ENCODE peak calls at places on chromosomes 11 and 22, in ten cellular contexts. One of them, this sample, is unnamed.
A peak's percentile ranks its signal among the peaks of the same experiment; 100 is the strongest.

GRCh38 chr11:88320149-88320559 is 17.4 kb downstream of the CTSC start:
- DNase-seq in HEK293T: peak; percentile 31
- DNase-seq in nephron progenitor cell: no peak
- DNase-seq in HFFc6: peak; percentile 87
- DNase-seq in NCI-H2029: no peak
- DNase-seq in HL-60: no peak
- DNase-seq in amygdala: no peak
- DNase-seq in cardiac fibroblast: peak; percentile 66
- DNase-seq in GM23248: peak; percentile 76
- DNase-seq in NCI-H510A treated with DMSO at 0.1 percent for 48 hours: no peak
- DNase-seq in this sample: peak; percentile 71

GRCh38 chr22:38982008-38982927 is at the start of gene APOBEC3B:
- DNase-seq in NCI-H2029: peak; percentile 90
- DNase-seq in nephron progenitor cell: peak; percentile 52
- DNase-seq in HFFc6: peak; percentile 92
- DNase-seq in GM23248: peak; percentile 93
- DNase-seq in NCI-H510A treated with DMSO at 0.1 percent for 48 hours: peak; percentile 46
- DNase-seq in HL-60: peak; percentile 83
- DNase-seq in HEK293T: no peak
- DNase-seq in amygdala: peak; percentile 16
- DNase-seq in cardiac fibroblast: peak; percentile 94
- DNase-seq in this sample: peak; percentile 94

GRCh38 chr11:21405403-21405802 is 736.0 kb downstream of the NELL1 start:
- DNase-seq in HL-60: no peak
- DNase-seq in cardiac fibroblast: no peak
- DNase-seq in nephron progenitor cell: no peak
- DNase-seq in HFFc6: no peak
- DNase-seq in GM23248: no peak
- DNase-seq in amygdala: no peak
- DNase-seq in NCI-H510A treated with DMSO at 0.1 percent for 48 hours: no peak
- DNase-seq in NCI-H2029: no peak
- DNase-seq in HEK293T: no peak
- DNase-seq in this sample: no peak

GRCh38 chr11:69140635-69141034 is 15.1 kb upstream of the SMIM38 start:
- DNase-seq in HL-60: no peak
- DNase-seq in cardiac fibroblast: no peak
- DNase-seq in NCI-H510A treated with DMSO at 0.1 percent for 48 hours: no peak
- DNase-seq in nephron progenitor cell: no peak
- DNase-seq in GM23248: no peak
- DNase-seq in NCI-H2029: no peak
- DNase-seq in HEK293T: no peak
- DNase-seq in HFFc6: no peak
- DNase-seq in amygdala: no peak
- DNase-seq in this sample: no peak

GRCh38 chr11:131464481-131464880 is 94.1 kb downstream of the NTM start:
- DNase-seq in HFFc6: no peak
- DNase-seq in NCI-H2029: no peak
- DNase-seq in GM23248: no peak
- DNase-seq in HEK293T: no peak
- DNase-seq in HL-60: no peak
- DNase-seq in amygdala: no peak
- DNase-seq in NCI-H510A treated with DMSO at 0.1 percent for 48 hours: no peak
- DNase-seq in cardiac fibroblast: no peak
- DNase-seq in nephron progenitor cell: no peak
- DNase-seq in this sample: no peak

GRCh38 chr22:36398602-36399472 is 11.1 kb upstream of the MYH9 start:
- DNase-seq in cardiac fibroblast: peak; percentile 92
- DNase-seq in NCI-H2029: no peak
- DNase-seq in HEK293T: no peak
- DNase-seq in HL-60: no peak
- DNase-seq in nephron progenitor cell: no peak
- DNase-seq in NCI-H510A treated with DMSO at 0.1 percent for 48 hours: no peak
- DNase-seq in HFFc6: peak; percentile 86
- DNase-seq in amygdala: no peak
- DNase-seq in GM23248: peak; percentile 87
- DNase-seq in this sample: peak; percentile 47

GRCh38 chr11:7706377-7706776 is at the start of gene OVCH2:
- DNase-seq in cardiac fibroblast: no peak
- DNase-seq in HEK293T: no peak
- DNase-seq in HFFc6: no peak
- DNase-seq in NCI-H2029: no peak
- DNase-seq in amygdala: no peak
- DNase-seq in nephron progenitor cell: no peak
- DNase-seq in GM23248: no peak
- DNase-seq in NCI-H510A treated with DMSO at 0.1 percent for 48 hours: no peak
- DNase-seq in HL-60: no peak
- DNase-seq in this sample: no peak

GRCh38 chr11:119691020-119691666 is 37.9 kb downstream of the NECTIN1 start:
- DNase-seq in HFFc6: no peak
- DNase-seq in NCI-H510A treated with DMSO at 0.1 percent for 48 hours: no peak
- DNase-seq in HEK293T: no peak
- DNase-seq in cardiac fibroblast: no peak
- DNase-seq in amygdala: no peak
- DNase-seq in NCI-H2029: no peak
- DNase-seq in GM23248: no peak
- DNase-seq in nephron progenitor cell: no peak
- DNase-seq in HL-60: no peak
- DNase-seq in this sample: no peak

GRCh38 chr11:47652070-47652469 is 9.7 kb upstream of the MTCH2 start:
- DNase-seq in NCI-H2029: no peak
- DNase-seq in HEK293T: no peak
- DNase-seq in NCI-H510A treated with DMSO at 0.1 percent for 48 hours: no peak
- DNase-seq in GM23248: no peak
- DNase-seq in amygdala: no peak
- DNase-seq in nephron progenitor cell: no peak
- DNase-seq in HL-60: no peak
- DNase-seq in cardiac fibroblast: no peak
- DNase-seq in HFFc6: no peak
- DNase-seq in this sample: no peak

GRCh38 chr11:128565881-128566280 is 21.5 kb downstream of the ETS1 start:
- DNase-seq in NCI-H2029: no peak
- DNase-seq in HEK293T: peak; percentile 71
- DNase-seq in NCI-H510A treated with DMSO at 0.1 percent for 48 hours: no peak
- DNase-seq in HL-60: peak; percentile 77
- DNase-seq in nephron progenitor cell: no peak
- DNase-seq in amygdala: no peak
- DNase-seq in HFFc6: no peak
- DNase-seq in cardiac fibroblast: no peak
- DNase-seq in GM23248: no peak
- DNase-seq in this sample: no peak

GRCh38 chr11:23226331-23226909 is 366.1 kb upstream of the CCDC179 start:
- DNase-seq in cardiac fibroblast: peak; percentile 26
- DNase-seq in nephron progenitor cell: no peak
- DNase-seq in GM23248: peak; percentile 53
- DNase-seq in HL-60: no peak
- DNase-seq in NCI-H2029: no peak
- DNase-seq in HEK293T: no peak
- DNase-seq in HFFc6: peak; percentile 60
- DNase-seq in NCI-H510A treated with DMSO at 0.1 percent for 48 hours: no peak
- DNase-seq in amygdala: no peak
- DNase-seq in this sample: no peak

GRCh38 chr11:15665368-15665871 is 550.7 kb downstream of the INSC start:
- DNase-seq in HFFc6: peak; percentile 70
- DNase-seq in GM23248: no peak
- DNase-seq in NCI-H510A treated with DMSO at 0.1 percent for 48 hours: no peak
- DNase-seq in cardiac fibroblast: peak; percentile 82
- DNase-seq in NCI-H2029: no peak
- DNase-seq in amygdala: no peak
- DNase-seq in nephron progenitor cell: no peak
- DNase-seq in HL-60: no peak
- DNase-seq in HEK293T: no peak
- DNase-seq in this sample: no peak

GRCh38 chr11:74009230-74009547 is 304 bp upstream of the UCP3 start:
- DNase-seq in nephron progenitor cell: no peak
- DNase-seq in amygdala: no peak
- DNase-seq in NCI-H2029: no peak
- DNase-seq in NCI-H510A treated with DMSO at 0.1 percent for 48 hours: no peak
- DNase-seq in GM23248: no peak
- DNase-seq in HEK293T: no peak
- DNase-seq in HL-60: no peak
- DNase-seq in HFFc6: no peak
- DNase-seq in cardiac fibroblast: no peak
- DNase-seq in this sample: no peak

GRCh38 chr11:44339530-44339883 is 29.6 kb upstream of the ALX4 start:
- DNase-seq in amygdala: no peak
- DNase-seq in HFFc6: no peak
- DNase-seq in NCI-H2029: no peak
- DNase-seq in HEK293T: no peak
- DNase-seq in cardiac fibroblast: no peak
- DNase-seq in NCI-H510A treated with DMSO at 0.1 percent for 48 hours: no peak
- DNase-seq in nephron progenitor cell: no peak
- DNase-seq in HL-60: no peak
- DNase-seq in GM23248: no peak
- DNase-seq in this sample: no peak

GRCh38 chr11:117900144-117900651 is 23.7 kb upstream of the FXYD6 start:
- DNase-seq in nephron progenitor cell: no peak
- DNase-seq in HFFc6: no peak
- DNase-seq in NCI-H510A treated with DMSO at 0.1 percent for 48 hours: no peak
- DNase-seq in amygdala: no peak
- DNase-seq in GM23248: no peak
- DNase-seq in cardiac fibroblast: no peak
- DNase-seq in NCI-H2029: no peak
- DNase-seq in HL-60: no peak
- DNase-seq in HEK293T: no peak
- DNase-seq in this sample: no peak

GRCh38 chr11:925496-926301 is at the start of gene AP2A2:
- DNase-seq in HL-60: peak; percentile 84
- DNase-seq in nephron progenitor cell: peak; percentile 93
- DNase-seq in cardiac fibroblast: peak; percentile 86
- DNase-seq in NCI-H2029: peak; percentile 84
- DNase-seq in HFFc6: peak; percentile 79
- DNase-seq in HEK293T: peak; percentile 97
- DNase-seq in GM23248: peak; percentile 97
- DNase-seq in amygdala: peak; percentile 86
- DNase-seq in NCI-H510A treated with DMSO at 0.1 percent for 48 hours: peak; percentile 60
- DNase-seq in this sample: peak; percentile 85

GRCh38 chr11:67368621-67369020 is 4.8 kb downstream of the CLCF1 start:
- DNase-seq in NCI-H510A treated with DMSO at 0.1 percent for 48 hours: no peak
- DNase-seq in NCI-H2029: no peak
- DNase-seq in HL-60: no peak
- DNase-seq in HFFc6: no peak
- DNase-seq in amygdala: no peak
- DNase-seq in nephron progenitor cell: no peak
- DNase-seq in cardiac fibroblast: no peak
- DNase-seq in HEK293T: no peak
- DNase-seq in GM23248: peak; percentile 27
- DNase-seq in this sample: no peak

GRCh38 chr11:35927067-35927466 is 16.8 kb upstream of the LDLRAD3 start:
- DNase-seq in GM23248: peak; percentile 8
- DNase-seq in HFFc6: no peak
- DNase-seq in cardiac fibroblast: no peak
- DNase-seq in amygdala: no peak
- DNase-seq in NCI-H2029: no peak
- DNase-seq in HL-60: no peak
- DNase-seq in NCI-H510A treated with DMSO at 0.1 percent for 48 hours: no peak
- DNase-seq in nephron progenitor cell: no peak
- DNase-seq in HEK293T: no peak
- DNase-seq in this sample: no peak

GRCh38 chr22:17845790-17846189 is 71.5 kb upstream of the BID start:
- DNase-seq in HL-60: no peak
- DNase-seq in nephron progenitor cell: no peak
- DNase-seq in HFFc6: no peak
- DNase-seq in NCI-H2029: no peak
- DNase-seq in cardiac fibroblast: no peak
- DNase-seq in NCI-H510A treated with DMSO at 0.1 percent for 48 hours: no peak
- DNase-seq in amygdala: peak; percentile 26
- DNase-seq in GM23248: peak; percentile 14
- DNase-seq in HEK293T: no peak
- DNase-seq in this sample: no peak

GRCh38 chr11:104897891-104898684 is at the start of gene CASP12:
- DNase-seq in HFFc6: no peak
- DNase-seq in HEK293T: no peak
- DNase-seq in amygdala: no peak
- DNase-seq in NCI-H2029: no peak
- DNase-seq in NCI-H510A treated with DMSO at 0.1 percent for 48 hours: no peak
- DNase-seq in HL-60: no peak
- DNase-seq in nephron progenitor cell: no peak
- DNase-seq in GM23248: no peak
- DNase-seq in cardiac fibroblast: no peak
- DNase-seq in this sample: no peak

GRCh38 chr22:37260939-37261338 is 16.9 kb upstream of the RAC2 start:
- DNase-seq in HL-60: no peak
- DNase-seq in NCI-H510A treated with DMSO at 0.1 percent for 48 hours: peak; percentile 2
- DNase-seq in NCI-H2029: no peak
- DNase-seq in nephron progenitor cell: peak; percentile 71
- DNase-seq in HFFc6: peak; percentile 39
- DNase-seq in HEK293T: peak; percentile 84
- DNase-seq in GM23248: peak; percentile 78
- DNase-seq in amygdala: no peak
- DNase-seq in cardiac fibroblast: peak; percentile 72
- DNase-seq in this sample: peak; percentile 45

GRCh38 chr11:46047520-46047919 is 73.7 kb downstream of the PHF21A start:
- DNase-seq in nephron progenitor cell: no peak
- DNase-seq in cardiac fibroblast: peak; percentile 41
- DNase-seq in HEK293T: no peak
- DNase-seq in GM23248: peak; percentile 10
- DNase-seq in HFFc6: no peak
- DNase-seq in NCI-H2029: no peak
- DNase-seq in amygdala: no peak
- DNase-seq in HL-60: no peak
- DNase-seq in NCI-H510A treated with DMSO at 0.1 percent for 48 hours: no peak
- DNase-seq in this sample: no peak

GRCh38 chr11:27173545-27173944 is 132.9 kb downstream of the BBOX1 start:
- DNase-seq in HEK293T: no peak
- DNase-seq in nephron progenitor cell: no peak
- DNase-seq in HL-60: no peak
- DNase-seq in HFFc6: no peak
- DNase-seq in GM23248: no peak
- DNase-seq in NCI-H510A treated with DMSO at 0.1 percent for 48 hours: no peak
- DNase-seq in NCI-H2029: peak; percentile 76
- DNase-seq in cardiac fibroblast: no peak
- DNase-seq in amygdala: no peak
- DNase-seq in this sample: no peak